ENCODE peak calls at places on chromosomes 16 and 17, in five cellular contexts. U is HT1080; J is pancreas; W is COR-L47; R is activated CD8-positive, alpha-beta T cell treated with anti-CD3 and anti-CD28 coated beads, Interleukin-2, amount 10 ng/mL, durations not matched to agents 7 days and 5 days. K is an unnamed sample.

GRCh38 chr17:6497496-6498221 is 53.4 kb downstream of the PIMREG start:
- DNase-seq in W (no peak), R (no peak), U (no peak), J (no peak), K (no peak)

GRCh38 chr17:50088952-50089825 is 6.0 kb upstream of the PDK2 start:
- DNase-seq in R (no peak), J (no peak), U (no peak), W (no peak), K (no peak)

GRCh38 chr16:58000706-58001676 is at the start of gene USB1:
- DNase-seq in R (peak; percentile 85), J (peak; percentile 91), U (peak; percentile 86), W (peak; percentile 76), K (peak; percentile 83)

GRCh38 chr17:12624221-12624620 is 41.5 kb upstream of the MYOCD start:
- DNase-seq in U (no peak), R (no peak), J (no peak), W (no peak), K (no peak)

GRCh38 chr16:57993897-57994296 is 6.6 kb downstream of the ZNF319 start:
- DNase-seq in W (no peak), U (no peak), R (no peak), J (no peak), K (no peak)

GRCh38 chr17:81109957-81110356 is 55.4 kb upstream of the PVALEF start:
- DNase-seq in J (no peak), U (no peak), W (no peak), R (no peak), K (no peak)

GRCh38 chr17:7250655-7251329 is 742 bp downstream of the CTDNEP1 start:
- DNase-seq in W (no peak), J (peak; percentile 66), U (no peak), R (peak; percentile 42), K (peak; percentile 60)

GRCh38 chr17:77279448-77280303 is 138.9 kb downstream of the SEC14L1 start:
- DNase-seq in W (no peak), J (no peak), U (peak; percentile 95), R (no peak), K (peak; percentile 56)

GRCh38 chr17:46795379-46795952 is 23.0 kb downstream of the WNT3 start:
- DNase-seq in J (no peak), R (no peak), W (no peak), U (peak; percentile 87), K (no peak)

GRCh38 chr17:61728297-61728836 is 135.0 kb downstream of the BRIP1 start:
- DNase-seq in J (no peak), W (no peak), U (no peak), R (no peak), K (no peak)

GRCh38 chr16:87628940-87629339 is 26.6 kb downstream of the JPH3 start:
- DNase-seq in W (no peak), U (peak; percentile 40), R (no peak), J (no peak), K (no peak)

GRCh38 chr16:1433263-1433560 is 2.3 kb downstream of the PERCC1 start:
- DNase-seq in U (no peak), W (no peak), J (no peak), R (no peak), K (no peak)

GRCh38 chr16:24167129-24167528 is 89.0 kb upstream of the CACNG3 start:
- DNase-seq in J (no peak), R (no peak), U (no peak), W (no peak), K (no peak)

GRCh38 chr16:12410842-12411490 is 392.7 kb downstream of the CPPED1 start:
- DNase-seq in U (no peak), J (no peak), R (no peak), W (no peak), K (no peak)

GRCh38 chr17:5781236-5781927 is 197.1 kb upstream of the NLRP1 start:
- DNase-seq in U (no peak), R (no peak), W (no peak), J (no peak), K (no peak)